ENCODE peak calls at places on chromosomes 2 and 18, in eight cellular contexts. L is lower leg skin, P is heart left ventricle, I is IMR-90, G is RWPE2, N is transverse colon, F is epithelial cell of esophagus, T is kidney. A is an unnamed sample.
A peak's percentile ranks its signal among the peaks of the same experiment; 100 is the strongest.

GRCh38 chr2:127526940-127527804 is 883 bp upstream of the IWS1 start:
- DNase-seq in F (peak; percentile 88), P (no peak), N (no peak), T (no peak), G (no peak), L (no peak), I (no peak), A (no peak)

GRCh38 chr2:144490857-144491256 is 29.1 kb downstream of the ZEB2 start:
- DNase-seq in I (no peak), T (no peak), G (no peak), N (no peak), F (no peak), P (no peak), L (no peak), A (no peak)

GRCh38 chr18:23181547-23181946 is 46.3 kb downstream of the CABLES1 start:
- DNase-seq in L (no peak), N (no peak), G (no peak), T (no peak), I (no peak), F (no peak), P (no peak), A (no peak)

GRCh38 chr2:27885656-27886055 is 4.5 kb downstream of the RBKS start:
- DNase-seq in L (no peak), G (no peak), N (no peak), F (no peak), P (no peak), I (no peak), T (no peak), A (no peak)

GRCh38 chr2:126776255-126776654 is 120.3 kb downstream of the GYPC start:
- DNase-seq in T (peak; percentile 70), L (no peak), P (no peak), G (no peak), I (no peak), F (no peak), N (no peak), A (no peak)

GRCh38 chr2:216294305-216294704 is 78.0 kb downstream of the MARCHF4 start:
- DNase-seq in P (no peak), G (no peak), I (no peak), N (no peak), T (no peak), F (peak; percentile 97), L (no peak), A (no peak)

GRCh38 chr2:78992807-78993517 is 32.5 kb upstream of the REG3G start:
- DNase-seq in L (no peak), T (peak; percentile 72), G (no peak), F (no peak), I (no peak), P (no peak), N (peak; percentile 55), A (peak; percentile 41)

GRCh38 chr2:213246665-213247281 is 37.5 kb upstream of the SPAG16 start:
- DNase-seq in N (peak; percentile 19), G (no peak), T (no peak), F (peak; percentile 72), L (no peak), I (peak; percentile 64), P (no peak), A (no peak)

GRCh38 chr2:74822771-74823283 is 11.1 kb upstream of the HK2 start:
- DNase-seq in L (peak; percentile 18), N (no peak), F (no peak), P (no peak), G (no peak), I (no peak), T (no peak), A (no peak)

DNA sequence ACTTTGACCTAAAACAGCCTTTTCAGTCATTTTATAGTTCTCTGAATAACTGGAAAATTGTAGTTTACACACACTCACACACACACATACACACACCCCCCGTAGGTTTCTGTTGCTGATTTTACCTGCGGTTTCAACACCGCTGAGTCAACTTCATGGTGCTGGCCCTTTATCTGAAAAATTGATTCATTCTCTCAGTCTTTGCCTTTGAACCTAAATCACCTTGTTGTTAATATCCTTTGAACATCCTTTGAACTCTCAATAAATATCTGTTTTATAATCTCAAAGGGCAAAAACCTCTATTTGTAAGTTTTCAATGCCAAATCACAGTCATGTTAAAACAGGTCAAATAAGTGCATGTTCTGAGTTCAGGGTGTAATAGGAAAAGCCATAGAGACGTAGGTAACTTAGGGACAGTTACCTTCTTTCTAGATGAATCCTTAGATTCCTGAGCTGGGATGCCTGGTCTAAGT is 109.0 kb upstream of the BZW1 start:
- DNase-seq in N (no peak), F (peak; percentile 26), P (no peak), I (no peak), G (no peak), L (no peak), T (no peak), A (no peak)
- H3K4me3 ChIP-seq in N (no peak overlapping the region), F (no peak overlapping the region), P (no peak overlapping the region), I (no peak overlapping the region), G (no peak overlapping the region), L (no peak overlapping the region), T (no peak overlapping the region), A (no peak overlapping the region)

GRCh38 chr2:10721344-10722251 is at the start of gene ATP6V1C2:
- DNase-seq in I (no peak), F (peak; percentile 45), L (no peak), G (no peak), T (peak; percentile 75), P (no peak), N (peak; percentile 78), A (peak; percentile 68)
- TF ChIP-seq CTCF in I (no peak), F (no peak), L (no peak), G (no peak), T (no peak), P (no peak), N (no peak), A (no peak)

DNA sequence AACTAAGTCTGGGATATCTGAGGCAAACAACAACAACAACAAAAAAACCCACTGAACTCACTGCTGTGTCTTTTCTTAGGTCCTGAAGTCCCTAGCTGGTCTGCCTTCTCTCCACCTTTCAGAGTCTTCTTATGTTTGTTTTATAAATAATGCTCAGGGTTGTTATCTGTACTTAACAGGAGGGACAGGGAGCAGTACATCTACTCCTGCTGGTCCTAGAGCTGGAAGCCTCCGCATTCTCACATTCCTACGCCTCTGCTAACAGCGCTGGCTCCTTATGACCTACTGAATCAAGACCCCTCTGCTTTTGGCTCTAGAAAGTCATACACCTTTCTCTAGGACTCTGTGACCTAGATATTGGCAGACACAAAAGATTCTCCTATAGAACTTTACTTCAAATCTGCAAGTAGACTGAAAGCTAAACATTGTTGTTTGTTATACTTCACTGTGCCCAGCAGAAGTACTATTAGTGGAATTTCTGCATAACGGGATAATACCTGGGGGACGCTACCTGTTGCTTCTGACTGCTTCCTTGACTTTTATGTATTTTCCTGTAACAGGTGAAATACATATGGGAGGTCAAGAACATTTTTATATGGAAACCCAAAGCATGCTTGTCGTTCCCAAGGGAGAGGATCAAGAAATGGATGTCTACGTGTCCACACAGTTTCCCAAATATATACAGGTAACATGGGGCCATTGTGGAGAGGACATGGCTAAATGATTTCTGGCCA is 48.6 kb downstream of the AOX1 start:
- DNase-seq in T (no peak), F (no peak), I (no peak), N (no peak), P (no peak), L (no peak), G (no peak), A (no peak)
- H3K4me3 ChIP-seq in T (no peak overlapping the region), F (no peak overlapping the region), I (no peak overlapping the region), N (no peak overlapping the region), P (no peak overlapping the region), L (no peak overlapping the region), G (no peak overlapping the region), A (no peak overlapping the region)

DNA sequence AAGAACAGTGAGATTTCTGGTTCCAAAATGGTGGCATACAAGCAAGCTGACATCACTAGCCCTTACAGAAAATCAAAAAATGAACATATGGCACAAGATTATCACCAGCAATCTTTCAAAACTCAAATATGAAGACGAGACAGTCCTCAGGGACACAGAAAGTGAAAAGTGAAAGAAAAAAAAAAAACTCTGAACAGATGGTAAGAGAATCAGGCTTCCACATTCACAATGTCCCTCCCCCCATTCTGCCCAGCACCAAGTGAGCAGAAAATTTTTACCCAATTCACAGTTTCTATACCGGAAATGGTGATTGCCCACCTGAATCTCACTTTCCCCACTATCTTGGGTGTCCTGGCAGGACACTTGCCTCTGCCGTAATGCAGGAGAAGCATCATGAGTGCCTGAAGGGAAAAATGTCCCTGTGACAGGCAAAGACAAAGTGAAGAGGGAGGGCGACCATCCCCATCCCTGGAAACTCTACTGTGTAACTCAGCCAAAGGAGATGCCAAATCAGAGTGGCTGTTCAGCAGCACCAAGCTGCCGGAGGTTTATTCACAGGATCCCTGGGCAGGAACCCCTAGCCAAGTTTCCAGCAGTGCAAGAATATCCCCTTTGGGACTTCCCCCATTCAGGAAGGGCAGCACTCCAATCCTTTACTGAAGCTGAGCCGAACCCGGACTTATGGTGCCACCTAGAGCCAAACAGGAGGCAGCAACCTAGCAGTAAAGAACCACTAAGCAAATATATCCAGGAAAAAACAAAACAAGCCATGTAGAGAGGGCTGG is 312.2 kb downstream of the LRATD1 start:
- DNase-seq in G (no peak), N (no peak), T (no peak), L (no peak), P (no peak), F (peak; percentile 72), I (peak; percentile 34), A (no peak)
- TF ChIP-seq CTCF in G (peak; percentile 55), N (peak; percentile 10), T (peak; percentile 29), L (no peak), P (no peak), F (peak; percentile 66), I (peak; percentile 23), A (no peak)

GRCh38 chr2:55045685-55046221 is 4.5 kb downstream of the RTN4 start:
- DNase-seq in F (no peak), T (no peak), L (no peak), N (no peak), P (no peak), G (no peak), I (no peak), A (no peak)
- H3K4me3 ChIP-seq in F (peak overlapping the region; percentile 7), T (peak overlapping the region; percentile 15), L (no peak overlapping the region), N (no peak overlapping the region), P (no peak overlapping the region), G (no peak overlapping the region), I (peak overlapping the region; percentile 28), A (peak overlapping the region; percentile 96)

DNA sequence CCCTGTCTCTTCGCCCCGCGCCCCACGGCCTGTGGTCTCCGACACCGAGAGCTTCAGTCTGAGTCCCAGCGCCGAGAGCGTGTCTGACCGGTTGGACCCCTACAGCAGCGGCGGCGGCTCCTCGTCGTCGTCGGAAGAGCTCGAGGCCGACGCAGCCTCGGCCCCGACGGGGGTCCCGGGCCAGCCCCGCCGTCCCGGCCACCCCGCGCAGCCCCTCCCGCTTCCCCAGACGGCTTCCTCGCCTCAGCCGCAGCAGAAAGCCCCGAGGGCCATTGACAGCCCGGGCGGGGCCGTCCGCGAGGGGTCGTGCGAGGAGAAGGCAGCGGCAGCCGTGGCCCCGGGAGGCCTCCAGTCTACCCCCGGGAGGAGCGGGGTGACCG is 1.3 kb downstream of the PHLPP1 start:
- DNase-seq in P (peak; percentile 53), I (no peak), L (peak; percentile 88), F (no peak), N (peak; percentile 63), G (no peak), T (peak; percentile 89), A (peak; percentile 66)
- TF ChIP-seq CTCF in P (peak; percentile 35), I (no peak), L (no peak), F (no peak), N (no peak), G (peak; percentile 24), T (no peak), A (no peak)

A was measured in lower lobe of right lung.